ENCODE peak calls at places on chromosomes 1 and 21, in seven cellular contexts. H, Q, C, I, T, O and Z are unnamed samples.

GRCh38 chr1:182703539-182703938 is 19.2 kb upstream of the RGS8 start:
- DNase-seq in H (no peak), Q (no peak), C (no peak), I (no peak), T (no peak), O (no peak), Z (no peak)

GRCh38 chr1:42422672-42423236 is 33.1 kb downstream of the ZMYND12 start:
- DNase-seq in H (no peak), Q (no peak), C (peak; percentile 55), I (no peak), T (no peak), O (no peak), Z (no peak)

GRCh38 chr1:209805875-209806760 is at the start of gene IRF6:
- DNase-seq in H (peak; percentile 94), Q (peak; percentile 33), C (peak; percentile 76), I (peak; percentile 97), T (peak; percentile 78), O (peak; percentile 97), Z (no peak)

GRCh38 chr1:160451119-160451858 is 50.9 kb downstream of the VANGL2 start:
- DNase-seq in H (no peak), Q (no peak), C (no peak), I (no peak), T (no peak), O (no peak), Z (no peak)

GRCh38 chr1:240151126-240151735 is 59.5 kb downstream of the FMN2 start:
- DNase-seq in H (no peak), Q (no peak), C (no peak), I (no peak), T (peak; percentile 57), O (no peak), Z (no peak)

GRCh38 chr1:897176-897575 is 26.5 kb upstream of the SAMD11 start:
- DNase-seq in H (no peak), Q (no peak), C (no peak), I (no peak), T (no peak), O (no peak), Z (no peak)

GRCh38 chr1:82646336-82646735 is 845.6 kb downstream of the ADGRL2 start:
- DNase-seq in H (no peak), Q (no peak), C (no peak), I (no peak), T (no peak), O (no peak), Z (no peak)

GRCh38 chr1:52659851-52660596 is 27.1 kb downstream of the SHISAL2A start:
- DNase-seq in H (no peak), Q (no peak), C (no peak), I (no peak), T (no peak), O (no peak), Z (no peak)

GRCh38 chr1:220151454-220151853 is 57.5 kb downstream of the IARS2 start:
- DNase-seq in H (peak; percentile 12), Q (no peak), C (peak; percentile 71), I (no peak), T (peak; percentile 72), O (peak; percentile 9), Z (no peak)

GRCh38 chr1:180294711-180295110 is 64.6 kb downstream of the LHX4 start:
- DNase-seq in H (no peak), Q (no peak), C (no peak), I (no peak), T (no peak), O (no peak), Z (no peak)

GRCh38 chr1:35558374-35559316 is 1.0 kb downstream of the NCDN start:
- DNase-seq in H (no peak), Q (no peak), C (no peak), I (peak; percentile 57), T (peak; percentile 57), O (no peak), Z (no peak)

GRCh38 chr21:41948901-41949300 is 4.9 kb downstream of the C2CD2 start:
- DNase-seq in H (no peak), Q (no peak), C (no peak), I (no peak), T (no peak), O (no peak), Z (no peak)

GRCh38 chr1:25062621-25063255 is 132.7 kb upstream of the RUNX3 start:
- DNase-seq in H (no peak), Q (no peak), C (no peak), I (no peak), T (no peak), O (no peak), Z (no peak)

GRCh38 chr1:33815061-33815460 is 48.8 kb upstream of the HMGB4 start:
- DNase-seq in H (no peak), Q (no peak), C (no peak), I (no peak), T (peak; percentile 54), O (no peak), Z (no peak)

GRCh38 chr1:116334015-116334547 is 39.0 kb upstream of the ATP1A1 start:
- DNase-seq in H (no peak), Q (no peak), C (peak; percentile 68), I (no peak), T (peak; percentile 12), O (peak; percentile 50), Z (no peak)

GRCh38 chr1:3611170-3612019 is at the start of gene MEGF6:
- DNase-seq in H (no peak), Q (peak; percentile 58), C (peak; percentile 68), I (peak; percentile 95), T (peak; percentile 46), O (peak; percentile 48), Z (no peak)

GRCh38 chr1:162711066-162711465 is 78.8 kb downstream of the DDR2 start:
- DNase-seq in H (no peak), Q (no peak), C (no peak), I (no peak), T (no peak), O (no peak), Z (no peak)

GRCh38 chr1:162708286-162708685 is 76.0 kb downstream of the DDR2 start:
- DNase-seq in H (no peak), Q (no peak), C (no peak), I (no peak), T (no peak), O (no peak), Z (no peak)

GRCh38 chr1:162709132-162709860 is 77.0 kb downstream of the DDR2 start:
- DNase-seq in H (no peak), Q (no peak), C (no peak), I (no peak), T (no peak), O (no peak), Z (no peak)

GRCh38 chr1:162710349-162710748 is 78.1 kb downstream of the DDR2 start:
- DNase-seq in H (no peak), Q (no peak), C (no peak), I (no peak), T (peak; percentile 53), O (peak; percentile 19), Z (no peak)

DNA sequence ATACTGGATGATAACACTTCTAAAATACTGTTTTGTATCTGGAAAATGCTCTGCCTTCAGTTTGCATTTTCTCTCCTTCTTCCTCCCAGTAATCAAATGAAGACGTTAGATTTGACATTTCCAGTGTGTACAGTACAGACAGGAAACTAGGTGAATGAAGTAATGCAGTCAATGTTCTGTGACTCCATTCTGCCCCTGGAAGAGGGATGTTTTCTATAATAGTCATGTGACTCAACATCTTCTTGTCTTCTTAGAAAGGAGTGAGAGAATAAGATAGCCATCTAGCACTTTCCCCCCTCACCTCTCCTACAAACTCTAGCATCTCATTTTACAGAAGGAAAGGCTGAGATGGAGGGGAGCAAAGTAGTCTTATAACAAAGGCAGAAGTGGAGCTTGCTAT is 77.6 kb downstream of the DDR2 start:
- DNase-seq in H (no peak), Q (no peak), C (no peak), I (no peak), T (peak; percentile 55), O (no peak), Z (no peak)
- H3K27ac ChIP-seq in H (peak overlapping the region; percentile 86), Q (no peak overlapping the region), C (peak overlapping the region; percentile 15), I (peak overlapping the region; percentile 35), T (peak overlapping the region; percentile 74), O (no peak overlapping the region), Z (no peak overlapping the region)

DNA sequence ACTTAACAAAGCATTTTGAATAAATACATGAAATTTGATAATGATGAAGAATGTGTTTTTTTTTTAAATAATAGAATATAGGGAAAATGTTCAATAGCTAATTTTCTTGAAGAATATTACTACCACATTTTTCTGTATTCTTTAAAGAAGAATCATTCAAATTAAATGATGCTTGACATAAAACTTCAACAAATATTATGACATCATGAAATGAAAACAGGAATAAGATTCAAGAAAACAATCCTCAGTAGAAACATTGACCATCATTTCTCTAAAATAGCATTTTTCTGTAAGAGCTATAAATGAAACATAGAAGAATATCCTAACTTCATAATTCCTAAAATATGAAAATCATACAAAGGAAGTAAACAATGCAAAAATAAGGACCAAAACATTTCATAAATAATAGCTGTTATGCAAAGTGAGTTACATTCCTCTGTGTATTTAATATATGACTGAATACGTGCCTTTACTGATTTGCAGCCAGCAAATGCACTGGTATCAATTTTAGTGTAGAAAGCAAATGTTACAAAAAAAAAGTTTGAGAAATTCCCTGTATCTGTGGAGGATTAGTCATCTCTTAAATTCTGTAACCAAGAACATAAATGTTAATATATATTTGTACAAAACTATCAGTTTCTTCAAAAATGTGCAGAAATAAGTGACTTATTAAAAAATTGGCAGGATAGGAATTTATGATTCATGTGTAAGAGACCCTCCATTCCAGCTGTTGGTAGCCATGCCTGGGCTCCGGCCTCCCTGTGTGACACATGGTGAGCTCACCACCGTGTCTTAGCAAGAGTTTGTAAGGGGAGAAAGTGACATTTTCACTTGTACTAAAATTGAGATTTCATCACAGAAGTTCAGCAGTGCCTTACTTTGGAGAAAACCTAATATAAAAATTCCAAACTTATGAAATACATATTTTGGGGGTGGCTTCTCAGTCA is 15.0 kb upstream of the PTPN14 start:
- DNase-seq in H (no peak), Q (peak; percentile 54), C (no peak), I (no peak), T (peak; percentile 97), O (no peak), Z (no peak)
- H3K27ac ChIP-seq in H (no peak overlapping the region), Q (peak overlapping the region; percentile 56), C (no peak overlapping the region), I (no peak overlapping the region), T (peak overlapping the region; percentile 67), O (no peak overlapping the region), Z (no peak overlapping the region)

GRCh38 chr1:17403081-17403480 is 31.1 kb downstream of the PADI6 start:
- DNase-seq in H (no peak), Q (no peak), C (no peak), I (no peak), T (peak; percentile 12), O (no peak), Z (no peak)
- H3K27ac ChIP-seq in H (no peak overlapping the region), Q (no peak overlapping the region), C (no peak overlapping the region), I (no peak overlapping the region), T (no peak overlapping the region), O (no peak overlapping the region), Z (no peak overlapping the region)

GRCh38 chr1:178258521-178258920 is 164.6 kb downstream of the RASAL2 start:
- DNase-seq in H (no peak), Q (no peak), C (no peak), I (no peak), T (no peak), O (no peak), Z (no peak)

GRCh38 chr1:178267646-178268094 is 173.8 kb downstream of the RASAL2 start:
- DNase-seq in H (no peak), Q (no peak), C (no peak), I (no peak), T (peak; percentile 42), O (no peak), Z (no peak)

GRCh38 chr1:178262101-178262500 is 168.2 kb downstream of the RASAL2 start:
- DNase-seq in H (no peak), Q (peak; percentile 46), C (no peak), I (peak; percentile 20), T (peak; percentile 64), O (no peak), Z (no peak)

GRCh38 chr1:178266619-178267066 is 172.7 kb downstream of the RASAL2 start:
- DNase-seq in H (no peak), Q (no peak), C (no peak), I (no peak), T (no peak), O (no peak), Z (no peak)

GRCh38 chr1:178263341-178263740 is 169.4 kb downstream of the RASAL2 start:
- DNase-seq in H (no peak), Q (no peak), C (no peak), I (no peak), T (peak; percentile 9), O (no peak), Z (no peak)
- H3K27ac ChIP-seq in H (no peak overlapping the region), Q (no peak overlapping the region), C (no peak overlapping the region), I (peak overlapping the region; percentile 14), T (peak overlapping the region; percentile 21), O (no peak overlapping the region), Z (no peak overlapping the region)